ENCODE peak calls at places on chromosomes 7 and 10, in five cellular contexts. P, U, I, J and E are unnamed samples.

GRCh38 chr10:31706921-31707571 is 221.6 kb downstream of the ARHGAP12 start:
- DNase-seq in I (no peak), J (no peak), U (peak), P (peak), E (no peak)

GRCh38 chr10:70188768-70189167 is 18.5 kb upstream of the SAR1A start:
- DNase-seq in J (no peak), U (no peak), I (no peak), P (no peak), E (no peak)

GRCh38 chr7:8065356-8065813 is 96.8 kb downstream of the GLCCI1 start:
- DNase-seq in I (no peak), P (no peak), J (no peak), U (no peak), E (no peak)

GRCh38 chr7:159115601-159116501 is 28.8 kb downstream of the VIPR2 start:
- DNase-seq in J (peak), I (no peak), P (peak), U (no peak), E (no peak)

GRCh38 chr7:37297546-37297945 is 151.1 kb downstream of the ELMO1 start:
- DNase-seq in J (no peak), U (no peak), P (no peak), I (no peak), E (no peak)

GRCh38 chr10:58319599-58319998 is 15.2 kb upstream of the UBE2D1 start:
- DNase-seq in I (no peak), U (no peak), P (no peak), J (no peak), E (no peak)

GRCh38 chr10:114931072-114931679 is 6.8 kb upstream of the TRUB1 start:
- DNase-seq in P (no peak), I (no peak), J (no peak), U (no peak), E (no peak)

GRCh38 chr10:90450797-90451196 is 407.0 kb downstream of the HTR7 start:
- DNase-seq in P (no peak), U (no peak), I (no peak), J (no peak), E (no peak)

GRCh38 chr10:93821051-93821772 is 63.5 kb downstream of the LGI1 start:
- DNase-seq in P (no peak), J (no peak), U (no peak), I (no peak), E (no peak)

GRCh38 chr10:4557469-4557868 is 268.5 kb upstream of the AKR1E2 start:
- DNase-seq in P (no peak), U (no peak), J (no peak), I (no peak), E (no peak)

GRCh38 chr7:13979671-13980438 is 9.6 kb downstream of the ETV1 start:
- DNase-seq in J (no peak), U (no peak), I (no peak), P (no peak), E (no peak)

GRCh38 chr7:56091591-56091990 is 1.2 kb downstream of the PHKG1 start:
- DNase-seq in J (no peak), P (peak), I (no peak), U (no peak), E (no peak)

GRCh38 chr7:146123715-146124114 is 7.1 kb downstream of the CNTNAP2 start:
- DNase-seq in U (no peak), J (no peak), P (no peak), I (no peak), E (no peak)

GRCh38 chr7:29019275-29019820 is 61.2 kb upstream of the TRIL start:
- DNase-seq in U (no peak), P (no peak), J (no peak), I (no peak), E (no peak)

GRCh38 chr10:4281207-4281825 is 496.3 kb upstream of the KLF6 start:
- DNase-seq in U (no peak), P (no peak), J (no peak), I (no peak), E (no peak)

GRCh38 chr10:1715821-1716220 is 21.5 kb downstream of the ADARB2 start:
- DNase-seq in P (peak), I (no peak), U (no peak), J (no peak), E (no peak)

GRCh38 chr10:62869958-62870357 is 53.8 kb upstream of the EGR2 start:
- DNase-seq in I (no peak), P (no peak), J (no peak), U (no peak), E (no peak)

GRCh38 chr7:119935418-119936025 is 337.5 kb upstream of the KCND2 start:
- DNase-seq in J (no peak), P (no peak), U (peak), I (peak), E (peak)

GRCh38 chr10:32983333-32983909 is 25.4 kb upstream of the ITGB1 start:
- DNase-seq in I (no peak), P (no peak), J (no peak), U (no peak), E (no peak)

GRCh38 chr10:101287922-101288638 is 58.8 kb upstream of the LBX1 start:
- DNase-seq in P (no peak), U (no peak), I (peak), J (no peak), E (no peak)

GRCh38 chr7:74606101-74606908 is 51.2 kb upstream of the GTF2I start:
- DNase-seq in P (no peak), I (peak), J (peak), U (no peak), E (peak)

GRCh38 chr7:153017197-153017596 is 257.6 kb downstream of the ACTR3B start:
- DNase-seq in I (no peak), U (no peak), P (no peak), J (no peak), E (no peak)

GRCh38 chr7:141737118-141737835 is 881 bp upstream of the SSBP1 start:
- DNase-seq in J (peak), P (no peak), U (no peak), I (no peak), E (no peak)

GRCh38 chr10:4939224-4940072 is 23.8 kb upstream of the AKR1C1 start:
- DNase-seq in U (no peak), J (no peak), P (no peak), I (no peak), E (no peak)

GRCh38 chr10:34343764-34344163 is 471.3 kb downstream of the PARD3 start:
- DNase-seq in J (no peak), U (no peak), I (no peak), P (no peak), E (no peak)

GRCh38 chr7:37093257-37093656 is 355.4 kb downstream of the ELMO1 start:
- DNase-seq in J (no peak), P (no peak), U (no peak), I (no peak), E (no peak)

GRCh38 chr10:104581884-104582603 is 59.0 kb upstream of the SORCS3 start:
- DNase-seq in U (no peak), P (no peak), J (no peak), I (no peak), E (no peak)

GRCh38 chr7:68038621-68039314 is 1042.1 kb downstream of the TYW1 start:
- DNase-seq in U (no peak), I (no peak), P (no peak), J (no peak), E (no peak)

GRCh38 chr10:69217119-69217754 is 2.9 kb upstream of the HKDC1 start:
- DNase-seq in J (no peak), P (no peak), U (no peak), I (no peak), E (no peak)

GRCh38 chr10:12418000-12418399 is 68.7 kb downstream of the CAMK1D start:
- DNase-seq in P (no peak), I (no peak), U (no peak), J (peak), E (no peak)

GRCh38 chr7:111982804-111983203 is 223.4 kb downstream of the DOCK4 start:
- DNase-seq in J (no peak), I (no peak), U (no peak), P (no peak), E (no peak)

GRCh38 chr7:151669762-151670161 is 150.1 kb upstream of the RHEB start:
- DNase-seq in P (no peak), I (no peak), U (no peak), J (no peak), E (no peak)

DNA sequence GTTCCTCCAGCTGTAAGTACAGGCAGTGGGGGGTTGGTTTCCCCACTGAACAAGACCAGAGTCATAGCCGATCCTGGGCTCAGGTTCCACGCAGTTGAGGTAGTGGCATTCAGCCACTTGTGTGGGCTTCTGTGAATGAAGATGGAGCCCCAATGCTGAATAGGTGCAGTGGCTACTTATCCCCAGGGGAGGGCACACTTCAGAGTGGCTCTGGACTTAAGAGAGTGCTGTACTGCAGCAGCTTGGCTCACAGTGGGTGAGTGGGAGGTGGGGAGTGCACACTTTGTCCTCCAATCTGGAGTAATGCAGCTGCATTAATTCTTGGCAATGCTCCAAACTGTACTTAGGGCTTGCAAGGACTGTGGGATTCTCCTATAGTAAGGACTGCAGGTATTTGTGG is 81.9 kb downstream of the BUB3 start:
- DNase-seq in P (no peak), J (no peak), U (no peak), I (no peak), E (no peak)
- TF ChIP-seq CTCF in P (no peak), J (no peak), U (peak), I (no peak), E (peak)

DNA sequence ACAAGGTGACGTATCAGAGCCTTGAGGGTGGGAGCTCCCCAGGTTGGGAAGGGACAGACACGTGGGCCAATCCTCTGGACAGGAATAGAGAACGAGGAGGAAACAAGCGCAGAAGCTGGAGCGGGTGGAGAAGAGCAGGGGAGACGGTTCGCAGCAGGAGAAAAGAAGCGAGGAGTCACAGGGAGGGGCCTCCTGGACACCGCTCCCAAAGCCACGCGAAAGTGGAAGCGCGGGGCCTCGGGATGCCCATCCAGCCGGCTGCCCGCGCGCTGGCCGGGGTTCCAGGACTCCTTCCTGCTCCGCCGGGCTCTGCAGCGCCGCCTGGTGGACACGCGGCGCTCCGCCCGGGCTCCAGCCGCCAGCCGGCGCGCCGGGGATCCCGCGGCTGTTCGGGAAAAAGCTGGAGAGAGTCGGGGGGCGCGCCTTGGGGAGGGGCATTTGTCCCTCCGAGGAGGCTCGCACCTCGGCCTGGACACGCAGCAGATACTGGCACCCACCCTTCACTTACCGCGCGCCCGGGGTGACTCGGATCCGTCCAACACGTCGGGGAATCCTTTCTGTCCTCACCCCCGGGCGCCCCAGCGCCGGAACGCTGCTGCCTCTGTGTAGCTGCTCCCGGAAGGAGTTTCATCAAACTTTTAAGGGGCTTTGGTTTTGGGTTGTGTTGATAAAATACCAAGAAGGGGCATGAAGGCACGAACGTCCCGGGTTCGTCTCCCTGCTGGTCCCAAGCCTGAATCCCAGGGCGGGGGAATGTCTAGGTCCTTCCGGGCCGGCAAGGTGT is 6.2 kb downstream of the ZNF503 start:
- DNase-seq in I (peak), U (no peak), P (no peak), J (peak), E (peak)
- TF ChIP-seq CTCF in I (peak), U (peak), P (peak), J (peak), E (peak)

GRCh38 chr10:111739160-111739712 is 444.3 kb downstream of the GPAM start:
- DNase-seq in I (no peak), J (no peak), P (no peak), U (no peak), E (no peak)
- TF ChIP-seq CTCF in I (no peak), J (no peak), P (no peak), U (no peak), E (no peak)

DNA sequence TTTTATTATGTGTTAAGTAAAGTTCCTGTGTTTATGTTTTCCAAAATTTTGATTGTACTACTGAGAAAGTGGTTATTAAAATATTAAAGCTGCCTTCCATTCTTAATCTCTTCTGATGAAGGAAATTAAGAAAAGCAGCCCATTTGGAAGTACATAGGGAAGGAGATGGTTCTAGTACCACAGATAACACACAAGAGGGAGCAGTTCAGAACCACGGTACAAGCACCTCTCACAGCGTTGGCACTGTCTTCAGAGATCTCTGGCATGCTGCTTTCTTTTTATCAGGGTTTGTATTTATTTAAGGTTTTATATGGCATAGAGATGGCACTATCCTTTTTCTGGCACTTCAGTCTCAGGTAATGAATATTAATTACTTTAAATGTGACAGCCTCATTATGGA is 111.6 kb downstream of the PHTF2 start:
- DNase-seq in U (no peak), I (no peak), J (no peak), P (no peak), E (no peak)
- TF ChIP-seq CTCF in U (peak), I (peak), J (no peak), P (no peak), E (no peak)

GRCh38 chr7:32462966-32463365 is 27.2 kb downstream of the LSM5 start:
- DNase-seq in J (no peak), P (no peak), U (no peak), I (no peak), E (no peak)

GRCh38 chr7:32462451-32462850 is 27.7 kb downstream of the LSM5 start:
- DNase-seq in J (no peak), I (no peak), P (no peak), U (no peak), E (no peak)

GRCh38 chr7:32459767-32460166 is 30.4 kb downstream of the LSM5 start:
- DNase-seq in P (no peak), I (no peak), U (no peak), J (no peak), E (no peak)

GRCh38 chr7:32458025-32458424 is 32.2 kb downstream of the LSM5 start:
- DNase-seq in P (no peak), J (no peak), I (no peak), U (no peak), E (no peak)

DNA sequence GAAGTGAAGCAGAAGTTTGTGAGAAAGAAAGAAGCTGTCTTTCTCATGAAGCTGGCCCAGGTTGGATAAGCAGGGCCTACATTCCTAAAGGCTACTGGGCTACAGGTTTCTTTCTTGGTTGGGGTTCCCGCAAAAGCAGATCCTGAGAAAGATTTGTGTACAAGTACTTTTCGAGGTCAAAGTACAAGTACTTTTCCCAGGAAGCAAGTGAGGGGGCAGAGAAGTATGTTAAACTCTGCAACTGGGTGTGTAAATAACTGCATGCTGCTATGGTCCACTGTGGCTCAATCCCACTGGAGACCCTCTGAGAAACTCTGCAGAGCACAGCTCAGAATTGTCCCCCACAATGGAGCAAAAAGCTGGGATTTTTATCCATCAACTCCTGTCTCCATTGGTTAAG is 28.7 kb downstream of the LSM5 start:
- DNase-seq in U (no peak), P (no peak), I (no peak), J (no peak), E (no peak)
- TF ChIP-seq CTCF in U (no peak), P (no peak), I (no peak), J (no peak), E (no peak)